ENCODE peak calls at places on chromosomes 1 and 21, in ten cellular contexts. S is RWPE2, X is small intestine, B is HepG2, V is right cardiac atrium, T is lung, Z is fibroblast of pulmonary artery, P is GM12865, C is GM23338, W is breast epithelium. N is an unnamed sample.

GRCh38 chr21:42218836-42219605 is at the start of gene ABCG1:
- DNase-seq in T (no peak), P (no peak), X (peak), B (no peak), V (no peak), S (peak), C (peak), Z (peak), W (no peak), N (no peak)

GRCh38 chr1:53638641-53639035 is 100.3 kb downstream of the GLIS1 start:
- DNase-seq in W (peak), T (no peak), X (no peak), B (no peak), C (no peak), S (peak), P (no peak), V (no peak), Z (no peak), N (no peak)

GRCh38 chr1:182478238-182478637 is 28.3 kb downstream of the RGSL1 start:
- DNase-seq in P (no peak), T (no peak), C (no peak), W (no peak), Z (no peak), S (no peak), V (no peak), X (no peak), B (no peak), N (no peak)

GRCh38 chr1:10934150-10934818 is 78.2 kb upstream of the TARDBP start:
- DNase-seq in X (no peak), B (no peak), S (no peak), Z (no peak), T (no peak), W (no peak), C (peak), V (no peak), P (no peak), N (no peak)

GRCh38 chr1:3948344-3948743 is 48.3 kb upstream of the C1orf174 start:
- DNase-seq in T (no peak), Z (no peak), V (no peak), B (no peak), P (no peak), X (no peak), C (no peak), W (no peak), S (no peak), N (no peak)

GRCh38 chr1:227915564-227916553 is 31.9 kb downstream of the WNT9A start:
- DNase-seq in V (peak), B (no peak), C (no peak), T (no peak), P (no peak), S (peak), W (no peak), Z (no peak), X (no peak), N (no peak)

GRCh38 chr1:59776960-59777852 is 37.5 kb upstream of the HOOK1 start:
- DNase-seq in B (no peak), W (no peak), C (peak), S (no peak), V (no peak), X (no peak), Z (peak), T (no peak), P (no peak), N (no peak)

GRCh38 chr1:13512472-13512871 is 1.3 kb downstream of the LRRC38 start:
- DNase-seq in X (no peak), T (no peak), B (no peak), C (peak), P (no peak), S (no peak), W (no peak), Z (no peak), V (no peak), N (no peak)

GRCh38 chr1:106173101-106173500 is 883.4 kb upstream of the PRMT6 start:
- DNase-seq in C (no peak), T (no peak), W (no peak), V (no peak), P (no peak), S (no peak), X (no peak), B (no peak), Z (no peak), N (no peak)

GRCh38 chr1:231940116-231940515 is 313.5 kb downstream of the DISC1 start:
- DNase-seq in Z (no peak), V (no peak), P (no peak), S (no peak), B (no peak), C (no peak), X (no peak), T (no peak), W (no peak), N (no peak)

GRCh38 chr1:231939118-231939517 is 312.5 kb downstream of the DISC1 start:
- DNase-seq in C (no peak), W (no peak), B (no peak), V (no peak), Z (no peak), S (no peak), T (no peak), P (no peak), X (no peak), N (no peak)

GRCh38 chr1:231938211-231938610 is 311.6 kb downstream of the DISC1 start:
- DNase-seq in C (no peak), Z (no peak), S (no peak), V (no peak), B (no peak), W (no peak), P (no peak), T (no peak), X (no peak), N (no peak)

GRCh38 chr1:231937013-231937754 is 310.6 kb downstream of the DISC1 start:
- DNase-seq in B (peak), C (no peak), Z (peak), X (no peak), S (no peak), V (peak), W (no peak), T (peak), P (no peak), N (no peak)

DNA sequence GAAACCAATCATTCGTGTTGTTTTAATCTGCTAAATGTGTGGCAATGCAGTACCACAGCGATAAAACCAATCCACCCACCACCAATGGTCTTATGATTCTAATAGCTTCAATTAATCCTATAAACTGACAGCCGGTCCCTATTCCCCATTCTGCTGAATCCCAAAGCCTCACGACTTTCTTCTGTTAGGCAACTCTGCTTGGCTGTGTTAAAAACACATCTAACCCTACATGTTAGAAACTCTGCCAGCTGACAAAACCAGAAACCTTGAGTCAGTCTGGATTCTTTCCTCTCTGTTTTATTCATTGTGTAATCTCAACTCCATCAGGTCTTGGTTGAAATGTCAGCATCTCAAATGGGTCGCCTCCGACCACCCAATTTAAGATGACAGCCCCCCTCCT is 312.1 kb downstream of the DISC1 start:
- DNase-seq in W (no peak), T (no peak), P (no peak), B (no peak), S (no peak), V (no peak), C (no peak), X (no peak), Z (peak), N (no peak)
- H3K4me3 ChIP-seq in W (no peak), T (no peak), P (no peak), B (no peak), S (no peak), V (no peak), C (no peak), X (no peak), Z (no peak), N (no peak)

GRCh38 chr21:44337941-44338895 is 972 bp downstream of the CFAP410 start:
- DNase-seq in W (no peak), C (peak), X (peak), S (no peak), Z (peak), V (peak), P (peak), T (peak), B (peak), N (peak)
- H3K4me3 ChIP-seq in W (peak), C (peak), X (peak), S (peak), Z (peak), V (peak), P (peak), T (no peak), B (peak), N (peak)

DNA sequence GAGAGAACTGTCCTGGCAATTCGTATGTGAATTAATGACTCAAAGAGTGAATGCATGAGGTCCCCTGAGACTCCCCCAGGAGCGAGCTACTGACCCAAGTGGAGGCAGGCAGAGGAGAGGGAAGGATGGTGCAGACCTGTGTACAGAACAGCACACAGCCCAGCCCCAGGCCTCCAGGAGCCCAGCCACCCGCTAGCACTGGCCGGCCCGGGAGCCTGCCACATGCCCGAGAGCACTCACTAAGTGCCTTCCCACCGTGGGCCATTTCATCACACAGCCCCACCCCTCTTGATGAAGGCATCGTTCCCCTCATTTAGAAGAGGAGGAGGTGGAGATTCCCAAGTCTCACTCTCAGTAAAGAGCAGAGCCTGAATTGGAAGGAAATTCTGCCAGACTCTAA is 61.9 kb upstream of the IGSF21 start:
- DNase-seq in Z (no peak), V (no peak), X (no peak), P (no peak), T (no peak), S (no peak), C (no peak), B (no peak), W (no peak), N (no peak)
- H3K4me3 ChIP-seq in Z (no peak), V (no peak), X (no peak), P (no peak), T (no peak), S (no peak), C (no peak), B (no peak), W (no peak), N (no peak)

GRCh38 chr1:177106614-177107365 is 57.7 kb downstream of the ASTN1 start:
- DNase-seq in S (no peak), V (no peak), X (no peak), B (no peak), Z (no peak), C (no peak), T (no peak), W (no peak), P (no peak), N (no peak)
- H3K4me3 ChIP-seq in S (no peak), V (no peak), X (no peak), B (no peak), Z (no peak), C (no peak), T (no peak), W (no peak), P (no peak), N (no peak)

GRCh38 chr1:94056171-94056570 is 64.8 kb downstream of the ABCA4 start:
- DNase-seq in B (no peak), S (no peak), P (no peak), X (no peak), V (no peak), C (no peak), W (no peak), T (no peak), Z (no peak), N (no peak)

GRCh38 chr1:94061513-94062443 is 59.2 kb downstream of the ABCA4 start:
- DNase-seq in Z (peak), C (peak), S (no peak), T (peak), V (peak), W (peak), X (peak), P (peak), B (peak), N (peak)

GRCh38 chr1:94060720-94061119 is 60.2 kb downstream of the ABCA4 start:
- DNase-seq in B (no peak), V (no peak), W (no peak), P (no peak), X (no peak), S (no peak), Z (no peak), T (no peak), C (no peak), N (no peak)

GRCh38 chr1:94056996-94057395 is 64.0 kb downstream of the ABCA4 start:
- DNase-seq in T (no peak), V (no peak), S (no peak), P (no peak), B (no peak), X (no peak), W (no peak), Z (no peak), C (no peak), N (no peak)

GRCh38 chr1:94058766-94059165 is 62.2 kb downstream of the ABCA4 start:
- DNase-seq in P (no peak), W (no peak), B (no peak), Z (no peak), T (no peak), S (no peak), V (no peak), C (no peak), X (no peak), N (no peak)
- H3K4me3 ChIP-seq in P (no peak), W (no peak), B (no peak), Z (no peak), T (no peak), S (no peak), V (no peak), C (no peak), X (no peak), N (no peak)

GRCh38 chr1:25871086-25871703 is 4.3 kb downstream of the PAQR7 start:
- DNase-seq in Z (no peak), C (peak), T (no peak), S (no peak), V (no peak), P (no peak), B (peak), W (no peak), X (peak), N (no peak)

GRCh38 chr1:25872708-25873107 is 2.8 kb downstream of the PAQR7 start:
- DNase-seq in T (no peak), C (no peak), P (peak), W (no peak), V (no peak), Z (no peak), S (no peak), B (no peak), X (no peak), N (no peak)

GRCh38 chr1:25871704-25872494 is 3.6 kb downstream of the PAQR7 start:
- DNase-seq in V (no peak), B (no peak), Z (no peak), C (no peak), W (no peak), P (no peak), T (peak), S (no peak), X (no peak), N (no peak)

GRCh38 chr1:25870614-25871013 is 4.9 kb downstream of the PAQR7 start:
- DNase-seq in C (no peak), S (no peak), Z (no peak), P (no peak), X (peak), W (no peak), V (no peak), B (no peak), T (no peak), N (no peak)

DNA sequence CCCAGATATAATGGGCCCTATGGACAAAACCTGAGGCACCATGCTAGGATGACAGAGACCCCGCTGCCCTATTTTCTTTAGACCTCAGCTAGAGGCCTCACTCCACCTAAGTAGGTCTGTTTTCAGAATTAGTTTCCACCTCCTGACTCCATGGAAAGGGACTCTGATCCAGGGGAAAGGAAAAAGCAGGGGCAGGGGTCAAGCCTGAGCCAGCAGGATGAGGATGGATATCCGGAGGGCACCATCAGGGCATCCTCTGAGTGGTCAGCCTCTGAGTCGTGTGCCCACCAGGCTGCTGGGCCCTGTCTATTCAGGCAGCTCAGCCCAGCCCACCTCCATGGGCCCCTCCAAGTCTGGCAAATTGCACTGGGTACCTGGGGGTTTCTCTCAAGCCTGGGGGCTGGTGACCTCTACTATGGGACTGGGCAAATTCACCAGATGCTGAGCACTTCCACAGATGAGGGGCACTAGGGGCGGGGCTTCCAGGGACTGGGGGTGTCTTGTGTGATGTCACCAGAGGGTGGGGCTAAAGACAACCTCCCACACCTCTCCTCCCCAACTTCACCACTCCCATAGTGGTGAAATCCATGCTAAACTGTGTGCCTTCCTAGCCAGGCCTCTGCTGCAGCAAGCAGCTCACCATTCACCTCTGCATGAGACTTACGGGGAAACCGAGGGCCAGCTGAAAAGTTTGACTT is 5.5 kb downstream of the PAQR7 start:
- DNase-seq in C (peak), W (peak), V (no peak), P (no peak), Z (no peak), T (no peak), B (no peak), X (no peak), S (peak), N (no peak)
- H3K4me3 ChIP-seq in C (no peak), W (no peak), V (no peak), P (no peak), Z (no peak), T (no peak), B (no peak), X (no peak), S (no peak), N (no peak)

GRCh38 chr1:230423261-230423660 is 2.9 kb downstream of the PGBD5 start:
- DNase-seq in V (no peak), T (no peak), P (no peak), X (no peak), C (peak), W (no peak), Z (no peak), B (no peak), S (no peak), N (no peak)

GRCh38 chr1:230422221-230422981 is 3.7 kb downstream of the PGBD5 start:
- DNase-seq in C (peak), X (no peak), Z (no peak), W (no peak), T (no peak), P (peak), V (no peak), B (no peak), S (no peak), N (no peak)

GRCh38 chr1:230424440-230425251 is 1.5 kb downstream of the PGBD5 start:
- DNase-seq in X (no peak), Z (no peak), S (no peak), V (no peak), T (no peak), P (no peak), W (no peak), C (peak), B (no peak), N (no peak)

GRCh38 chr1:230423936-230424335 is 2.2 kb downstream of the PGBD5 start:
- DNase-seq in B (no peak), Z (no peak), W (no peak), C (no peak), V (no peak), T (no peak), S (no peak), X (no peak), P (no peak), N (no peak)

DNA sequence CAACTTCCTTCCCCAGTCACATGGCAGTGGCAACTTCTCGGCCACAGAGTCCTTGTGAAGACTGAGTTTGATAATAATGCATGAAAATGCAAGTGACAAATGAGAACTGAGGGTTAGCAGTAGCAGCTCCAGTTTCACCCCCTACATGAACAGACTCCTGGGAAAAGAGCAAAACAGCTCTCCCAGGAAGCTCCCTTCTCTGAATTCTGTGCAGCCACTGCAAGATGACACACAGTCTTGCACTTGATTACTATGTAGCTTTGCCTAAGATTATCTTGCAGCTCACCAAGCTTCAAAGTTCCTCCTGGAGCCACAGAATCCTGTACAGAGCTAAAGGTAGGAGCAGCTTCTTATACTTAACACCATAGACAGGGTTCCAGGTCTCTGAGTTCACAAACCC is 4.6 kb downstream of the PGBD5 start:
- DNase-seq in C (no peak), P (no peak), T (no peak), Z (no peak), V (no peak), B (no peak), S (no peak), W (no peak), X (no peak), N (no peak)
- H3K4me3 ChIP-seq in C (no peak), P (no peak), T (no peak), Z (no peak), V (no peak), B (no peak), S (no peak), W (no peak), X (no peak), N (no peak)

GRCh38 chr1:247112479-247112781 is 8.3 kb upstream of the ZNF669 start:
- DNase-seq in C (no peak), S (no peak), V (peak), W (no peak), P (no peak), X (no peak), Z (no peak), B (no peak), T (no peak), N (no peak)
- H3K4me3 ChIP-seq in C (peak), S (no peak), V (peak), W (peak), P (no peak), X (peak), Z (no peak), B (peak), T (peak), N (peak)